ENCODE peak calls at places on chromosomes 12 and 14, in eight cellular contexts. D is stimulated activated naive B cell treated with anti-CD40 and anti-IgM and Interleukin-4, amounts not matched to agents 10 μg/mL and 1 μg/mL and 100 μg/mL, for 72 hours; V is natural killer cell; H is mucosa of descending colon; Q is mesenchymal stem cell; B is fibroblast of the aortic adventitia; O is AG10803; U is amniotic stem cell. N is an unnamed sample.
A peak's percentile ranks its signal among the peaks of the same experiment; 100 is the strongest.

GRCh38 chr12:115440438-115440837 is 756.5 kb upstream of the TBX3 start:
- DNase-seq in V (no peak), D (no peak), B (peak; percentile 61), O (peak; percentile 59), U (peak; percentile 26), Q (peak; percentile 62), H (no peak), N (peak; percentile 57)

GRCh38 chr14:74571901-74572828 is 39.9 kb downstream of the LTBP2 start:
- DNase-seq in V (no peak), O (peak; percentile 100), D (no peak), H (no peak), B (peak; percentile 99), Q (peak; percentile 100), U (peak; percentile 94), N (peak; percentile 99)

GRCh38 chr12:9773216-9773877 is 12.6 kb upstream of the CD69 start:
- DNase-seq in V (no peak), H (no peak), B (no peak), Q (no peak), O (no peak), U (no peak), D (no peak), N (no peak)

GRCh38 chr12:94266796-94267529 is 118.6 kb downstream of the PLXNC1 start:
- DNase-seq in H (no peak), U (peak; percentile 25), B (peak; percentile 88), Q (peak; percentile 21), O (peak; percentile 95), V (no peak), D (no peak), N (peak; percentile 57)

GRCh38 chr12:111529424-111530368 is 69.4 kb downstream of the ATXN2 start:
- DNase-seq in H (no peak), O (peak; percentile 58), U (no peak), Q (peak; percentile 74), D (peak; percentile 18), V (peak; percentile 58), B (peak; percentile 59), N (peak; percentile 78)

GRCh38 chr12:14959126-14959440 is 2.3 kb downstream of the ARHGDIB start:
- DNase-seq in D (no peak), Q (no peak), O (no peak), H (peak; percentile 57), V (no peak), U (no peak), B (no peak), N (no peak)

GRCh38 chr12:12788675-12789368 is 3.4 kb downstream of the APOLD1 start:
- DNase-seq in U (peak; percentile 67), O (peak; percentile 76), H (no peak), D (peak; percentile 41), V (peak; percentile 37), Q (peak; percentile 76), B (peak; percentile 92), N (peak; percentile 84)

GRCh38 chr14:99575043-99576023 is 28.7 kb downstream of the CCDC85C start:
- DNase-seq in D (no peak), U (no peak), O (peak; percentile 43), Q (no peak), V (no peak), B (peak; percentile 19), H (peak; percentile 91), N (no peak)

GRCh38 chr14:69316449-69317391 is 56.8 kb downstream of the GALNT16 start:
- DNase-seq in D (no peak), Q (peak; percentile 97), U (peak; percentile 91), O (peak; percentile 99), H (no peak), V (no peak), B (peak; percentile 100), N (peak; percentile 97)

GRCh38 chr12:9702239-9702638 is 30.7 kb downstream of the CLECL1 start:
- DNase-seq in D (no peak), V (no peak), O (no peak), Q (no peak), B (no peak), U (no peak), H (peak; percentile 52), N (no peak)

GRCh38 chr14:20789230-20789813 is 8.3 kb downstream of the RNASE6 start:
- DNase-seq in V (no peak), D (no peak), H (no peak), U (no peak), O (no peak), Q (no peak), B (no peak), N (no peak)

GRCh38 chr14:52596320-52596719 is 43.7 kb downstream of the GPR137C start:
- DNase-seq in U (no peak), V (no peak), Q (no peak), O (no peak), D (no peak), H (no peak), B (no peak), N (no peak)

GRCh38 chr12:131639270-131639940 is 71.5 kb upstream of the SFSWAP start:
- DNase-seq in Q (no peak), V (no peak), U (no peak), B (no peak), H (no peak), D (no peak), O (no peak), N (no peak)

GRCh38 chr12:50991296-50991695 is 34.9 kb downstream of the SLC11A2 start:
- DNase-seq in V (no peak), D (no peak), B (no peak), U (no peak), Q (no peak), O (no peak), H (no peak), N (no peak)

GRCh38 chr12:57124259-57124877 is 3.9 kb upstream of the LRP1 start:
- DNase-seq in V (peak; percentile 61), U (peak; percentile 58), B (peak; percentile 84), O (peak; percentile 72), Q (peak; percentile 77), D (peak; percentile 59), H (no peak), N (peak; percentile 81)

GRCh38 chr14:78700236-78700635 is 530.1 kb downstream of the NRXN3 start:
- DNase-seq in H (no peak), B (peak; percentile 4), D (no peak), U (no peak), Q (no peak), V (no peak), O (peak; percentile 4), N (peak; percentile 3)

GRCh38 chr14:28768549-28768870 is 1.9 kb downstream of the FOXG1 start:
- DNase-seq in U (no peak), B (no peak), D (no peak), V (no peak), O (no peak), H (no peak), Q (no peak), N (no peak)

GRCh38 chr12:2231011-2231595 is 178.3 kb downstream of the CACNA1C start:
- DNase-seq in Q (no peak), B (no peak), V (no peak), U (no peak), D (no peak), H (no peak), O (peak; percentile 61), N (no peak)

GRCh38 chr12:25972783-25973182 is 14.3 kb downstream of the RASSF8 start:
- DNase-seq in Q (no peak), H (no peak), O (peak; percentile 68), U (no peak), B (peak; percentile 86), D (no peak), V (no peak), N (peak; percentile 79)

GRCh38 chr12:122230798-122231197 is 4.9 kb upstream of the DIABLO start:
- DNase-seq in H (no peak), Q (no peak), D (no peak), B (no peak), O (no peak), V (no peak), U (no peak), N (no peak)

GRCh38 chr12:91225316-91225715 is 42.7 kb upstream of the DCN start:
- DNase-seq in V (no peak), H (no peak), U (no peak), B (peak; percentile 70), D (no peak), O (peak; percentile 80), Q (peak; percentile 34), N (peak; percentile 49)

N was measured in choroid plexus epithelial cell.